ENCODE peak calls at places on chromosomes 3 and 15, in seven cellular contexts. One of them, this sample, is unnamed.

GRCh38 chr3:31613131-31613626 is 80.5 kb downstream of the STT3B start:
- DNase-seq in astrocyte: no peak
- DNase-seq in mesendoderm: no peak
- DNase-seq in HCT116: no peak
- DNase-seq in GM23248: no peak
- DNase-seq in keratinocyte: no peak
- DNase-seq in GM12878: no peak
- DNase-seq in this sample: no peak

GRCh38 chr3:150725548-150725947 is 21.8 kb upstream of the ERICH6 start:
- DNase-seq in astrocyte: no peak
- DNase-seq in mesendoderm: no peak
- DNase-seq in HCT116: no peak
- DNase-seq in GM23248: no peak
- DNase-seq in keratinocyte: no peak
- DNase-seq in GM12878: no peak
- DNase-seq in this sample: no peak

GRCh38 chr3:172082269-172082668 is 42.9 kb downstream of the FNDC3B start:
- DNase-seq in astrocyte: peak; percentile 97
- DNase-seq in mesendoderm: no peak
- DNase-seq in HCT116: no peak
- DNase-seq in GM23248: peak; percentile 98
- DNase-seq in keratinocyte: no peak
- DNase-seq in GM12878: no peak
- DNase-seq in this sample: no peak

GRCh38 chr3:42667096-42667522 is 13.6 kb downstream of the ZBTB47 start:
- DNase-seq in astrocyte: no peak
- DNase-seq in mesendoderm: no peak
- DNase-seq in HCT116: no peak
- DNase-seq in GM23248: no peak
- DNase-seq in keratinocyte: no peak
- DNase-seq in GM12878: no peak
- DNase-seq in this sample: no peak

GRCh38 chr3:127490271-127491023 is 100.1 kb downstream of the TPRA1 start:
- DNase-seq in astrocyte: no peak
- DNase-seq in mesendoderm: no peak
- DNase-seq in HCT116: no peak
- DNase-seq in GM23248: no peak
- DNase-seq in keratinocyte: no peak
- DNase-seq in GM12878: no peak
- DNase-seq in this sample: no peak

GRCh38 chr15:70748281-70748747 is 15.0 kb downstream of the UACA start:
- DNase-seq in astrocyte: no peak
- DNase-seq in mesendoderm: no peak
- DNase-seq in HCT116: no peak
- DNase-seq in GM23248: peak; percentile 71
- DNase-seq in keratinocyte: no peak
- DNase-seq in GM12878: no peak
- DNase-seq in this sample: peak; percentile 74

GRCh38 chr3:4729061-4729973 is 236.2 kb downstream of the ITPR1 start:
- DNase-seq in astrocyte: no peak
- DNase-seq in mesendoderm: no peak
- DNase-seq in HCT116: no peak
- DNase-seq in GM23248: no peak
- DNase-seq in keratinocyte: no peak
- DNase-seq in GM12878: no peak
- DNase-seq in this sample: no peak

GRCh38 chr3:56889131-56889530 is 87.4 kb upstream of the ARHGEF3 start:
- DNase-seq in astrocyte: no peak
- DNase-seq in mesendoderm: no peak
- DNase-seq in HCT116: no peak
- DNase-seq in GM23248: no peak
- DNase-seq in keratinocyte: no peak
- DNase-seq in GM12878: no peak
- DNase-seq in this sample: no peak

GRCh38 chr15:45333550-45333949 is 44.8 kb downstream of the GATM start:
- DNase-seq in astrocyte: peak; percentile 7
- DNase-seq in mesendoderm: no peak
- DNase-seq in HCT116: no peak
- DNase-seq in GM23248: peak; percentile 16
- DNase-seq in keratinocyte: no peak
- DNase-seq in GM12878: no peak
- DNase-seq in this sample: peak; percentile 77

GRCh38 chr15:45328663-45329062 is 49.7 kb downstream of the GATM start:
- DNase-seq in astrocyte: no peak
- DNase-seq in mesendoderm: peak; percentile 70
- DNase-seq in HCT116: no peak
- DNase-seq in GM23248: no peak
- DNase-seq in keratinocyte: no peak
- DNase-seq in GM12878: no peak
- DNase-seq in this sample: no peak

GRCh38 chr15:45332694-45333093 is 45.6 kb downstream of the GATM start:
- DNase-seq in astrocyte: no peak
- DNase-seq in mesendoderm: no peak
- DNase-seq in HCT116: no peak
- DNase-seq in GM23248: no peak
- DNase-seq in keratinocyte: no peak
- DNase-seq in GM12878: no peak
- DNase-seq in this sample: no peak

GRCh38 chr15:45326776-45327175 is 51.6 kb downstream of the GATM start:
- DNase-seq in astrocyte: no peak
- DNase-seq in mesendoderm: peak; percentile 19
- DNase-seq in HCT116: no peak
- DNase-seq in GM23248: no peak
- DNase-seq in keratinocyte: no peak
- DNase-seq in GM12878: no peak
- DNase-seq in this sample: no peak

DNA sequence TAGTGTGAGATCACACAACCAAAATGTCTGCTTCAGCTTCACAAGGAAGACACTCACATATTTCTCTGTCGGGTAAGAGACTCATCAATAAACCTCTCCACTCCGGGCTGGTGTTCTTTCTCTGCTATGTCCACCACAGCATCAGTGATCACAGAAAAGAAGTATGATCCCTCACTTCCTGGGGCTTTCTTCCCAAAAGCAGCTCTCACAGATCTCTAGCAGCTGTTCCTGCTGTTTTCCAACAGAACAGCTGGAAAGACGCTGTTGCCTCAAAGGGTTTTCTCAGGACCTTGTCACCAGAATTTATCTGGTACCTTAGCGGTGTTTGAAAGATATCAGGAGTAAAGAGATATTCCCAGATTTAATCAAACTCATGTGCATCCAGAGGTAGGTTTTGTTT is 46.4 kb downstream of the GATM start:
- DNase-seq in astrocyte: no peak
- DNase-seq in mesendoderm: no peak
- DNase-seq in HCT116: no peak
- DNase-seq in GM23248: no peak
- DNase-seq in keratinocyte: no peak
- DNase-seq in GM12878: no peak
- DNase-seq in this sample: no peak
- H3K9ac ChIP-seq in astrocyte: no peak overlapping the region
- H3K9ac ChIP-seq in mesendoderm: no peak overlapping the region
- H3K9ac ChIP-seq in HCT116: no peak overlapping the region
- H3K9ac ChIP-seq in GM23248: no peak overlapping the region
- H3K9ac ChIP-seq in keratinocyte: no peak overlapping the region
- H3K9ac ChIP-seq in GM12878: no peak overlapping the region
- H3K9ac ChIP-seq in this sample: no peak overlapping the region

GRCh38 chr3:126354776-126355175 is 2.4 kb downstream of the KLF15 start:
- DNase-seq in astrocyte: no peak
- DNase-seq in mesendoderm: no peak
- DNase-seq in HCT116: no peak
- DNase-seq in GM23248: no peak
- DNase-seq in keratinocyte: no peak
- DNase-seq in GM12878: no peak
- DNase-seq in this sample: peak; percentile 66
- H3K4me3 ChIP-seq in astrocyte: no peak overlapping the region
- H3K4me3 ChIP-seq in mesendoderm: no peak overlapping the region
- H3K4me3 ChIP-seq in HCT116: no peak overlapping the region
- H3K4me3 ChIP-seq in GM23248: no peak overlapping the region
- H3K4me3 ChIP-seq in keratinocyte: no peak overlapping the region
- H3K4me3 ChIP-seq in GM12878: no peak overlapping the region
- H3K4me3 ChIP-seq in this sample: peak overlapping the region; percentile 85

DNA sequence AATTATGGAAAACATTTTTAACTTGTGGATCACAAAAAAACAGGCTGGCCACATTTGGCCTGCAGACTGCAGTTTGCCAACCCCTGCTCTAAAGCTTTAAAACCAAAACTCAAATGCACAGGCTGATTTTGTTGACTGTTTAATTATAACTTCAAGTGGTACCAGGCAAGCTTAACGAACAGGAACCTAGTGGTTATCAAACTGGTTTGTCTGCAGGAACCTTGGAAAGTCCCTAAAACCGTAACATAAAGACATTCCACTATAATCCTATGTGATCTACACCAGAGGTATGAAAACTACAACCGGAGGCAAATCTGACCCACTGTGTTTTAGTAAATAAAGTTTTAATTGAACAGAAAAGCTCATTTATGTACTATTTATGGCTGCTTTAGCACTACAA is 52.4 kb downstream of the TBL1XR1 start:
- DNase-seq in astrocyte: no peak
- DNase-seq in mesendoderm: no peak
- DNase-seq in HCT116: no peak
- DNase-seq in GM23248: no peak
- DNase-seq in keratinocyte: no peak
- DNase-seq in GM12878: peak; percentile 62
- DNase-seq in this sample: no peak
- H3K27ac ChIP-seq in astrocyte: no peak overlapping the region
- H3K27ac ChIP-seq in mesendoderm: no peak overlapping the region
- H3K27ac ChIP-seq in HCT116: no peak overlapping the region
- H3K27ac ChIP-seq in GM23248: no peak overlapping the region
- H3K27ac ChIP-seq in keratinocyte: peak overlapping the region; percentile 67
- H3K27ac ChIP-seq in GM12878: peak overlapping the region; percentile 89
- H3K27ac ChIP-seq in this sample: no peak overlapping the region

GRCh38 chr3:186962445-186962844 is 32.1 kb downstream of the ST6GAL1 start:
- DNase-seq in astrocyte: no peak
- DNase-seq in mesendoderm: no peak
- DNase-seq in HCT116: no peak
- DNase-seq in GM23248: no peak
- DNase-seq in keratinocyte: no peak
- DNase-seq in GM12878: no peak
- DNase-seq in this sample: no peak

GRCh38 chr3:186964629-186965028 is 34.3 kb downstream of the ST6GAL1 start:
- DNase-seq in astrocyte: no peak
- DNase-seq in mesendoderm: peak; percentile 83
- DNase-seq in HCT116: no peak
- DNase-seq in GM23248: no peak
- DNase-seq in keratinocyte: no peak
- DNase-seq in GM12878: no peak
- DNase-seq in this sample: no peak

GRCh38 chr3:186963636-186964035 is 33.3 kb downstream of the ST6GAL1 start:
- DNase-seq in astrocyte: no peak
- DNase-seq in mesendoderm: peak; percentile 42
- DNase-seq in HCT116: no peak
- DNase-seq in GM23248: no peak
- DNase-seq in keratinocyte: no peak
- DNase-seq in GM12878: no peak
- DNase-seq in this sample: no peak

GRCh38 chr3:186965141-186965879 is 35.0 kb downstream of the ST6GAL1 start:
- DNase-seq in astrocyte: no peak
- DNase-seq in mesendoderm: peak; percentile 88
- DNase-seq in HCT116: no peak
- DNase-seq in GM23248: no peak
- DNase-seq in keratinocyte: no peak
- DNase-seq in GM12878: peak; percentile 43
- DNase-seq in this sample: no peak

GRCh38 chr3:186964071-186964470 is 33.7 kb downstream of the ST6GAL1 start:
- DNase-seq in astrocyte: no peak
- DNase-seq in mesendoderm: peak; percentile 42
- DNase-seq in HCT116: no peak
- DNase-seq in GM23248: no peak
- DNase-seq in keratinocyte: no peak
- DNase-seq in GM12878: no peak
- DNase-seq in this sample: no peak
- H3K9ac ChIP-seq in astrocyte: no peak overlapping the region
- H3K9ac ChIP-seq in mesendoderm: peak overlapping the region; percentile 44
- H3K9ac ChIP-seq in HCT116: no peak overlapping the region
- H3K9ac ChIP-seq in GM23248: no peak overlapping the region
- H3K9ac ChIP-seq in keratinocyte: no peak overlapping the region
- H3K9ac ChIP-seq in GM12878: no peak overlapping the region
- H3K9ac ChIP-seq in this sample: no peak overlapping the region

GRCh38 chr15:62165029-62165792 is at the start of gene C2CD4B:
- DNase-seq in astrocyte: no peak
- DNase-seq in mesendoderm: peak; percentile 73
- DNase-seq in HCT116: no peak
- DNase-seq in GM23248: peak; percentile 7
- DNase-seq in keratinocyte: no peak
- DNase-seq in GM12878: no peak
- DNase-seq in this sample: peak; percentile 91

GRCh38 chr15:62164500-62165028 is 521 bp downstream of the C2CD4B start:
- DNase-seq in astrocyte: no peak
- DNase-seq in mesendoderm: peak; percentile 53
- DNase-seq in HCT116: no peak
- DNase-seq in GM23248: peak; percentile 23
- DNase-seq in keratinocyte: no peak
- DNase-seq in GM12878: no peak
- DNase-seq in this sample: peak; percentile 81

GRCh38 chr15:62163847-62164499 is 1.1 kb downstream of the C2CD4B start:
- DNase-seq in astrocyte: no peak
- DNase-seq in mesendoderm: peak; percentile 46
- DNase-seq in HCT116: no peak
- DNase-seq in GM23248: peak; percentile 20
- DNase-seq in keratinocyte: no peak
- DNase-seq in GM12878: no peak
- DNase-seq in this sample: peak; percentile 75

GRCh38 chr15:62163397-62163796 is 1.7 kb downstream of the C2CD4B start:
- DNase-seq in astrocyte: no peak
- DNase-seq in mesendoderm: no peak
- DNase-seq in HCT116: no peak
- DNase-seq in GM23248: no peak
- DNase-seq in keratinocyte: no peak
- DNase-seq in GM12878: no peak
- DNase-seq in this sample: no peak

DNA sequence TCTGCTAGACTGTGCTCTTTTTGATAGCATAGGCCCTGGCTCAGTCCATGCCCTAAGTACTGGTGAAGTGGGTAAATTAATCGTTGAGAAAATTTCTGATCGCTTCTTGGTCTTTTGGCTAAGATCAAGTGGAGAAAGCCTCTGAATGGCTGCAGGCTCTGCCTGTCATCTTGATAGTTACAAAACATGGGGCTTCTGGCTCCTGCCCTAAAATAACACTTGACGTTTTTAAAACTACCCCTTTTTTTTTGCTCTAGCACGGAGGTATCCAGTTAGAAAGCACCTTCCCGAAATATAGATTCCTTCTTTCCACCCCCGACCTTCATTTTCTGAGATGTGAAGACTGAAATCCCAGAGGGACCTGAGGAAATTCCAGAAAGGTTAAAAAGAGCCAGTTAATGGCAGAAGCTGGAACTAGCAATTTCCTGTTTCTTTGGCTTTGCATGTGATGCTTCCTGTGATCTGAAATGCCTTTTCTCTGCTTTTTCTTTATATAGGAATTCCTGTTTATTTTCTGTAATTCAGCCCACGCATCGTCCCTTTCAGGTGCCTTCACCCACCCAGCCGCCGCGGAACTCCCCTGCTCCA is 802 bp upstream of the C2CD4B start:
- DNase-seq in astrocyte: no peak
- DNase-seq in mesendoderm: peak; percentile 5
- DNase-seq in HCT116: no peak
- DNase-seq in GM23248: no peak
- DNase-seq in keratinocyte: no peak
- DNase-seq in GM12878: no peak
- DNase-seq in this sample: no peak
- H3K4me3 ChIP-seq in astrocyte: no peak overlapping the region
- H3K4me3 ChIP-seq in mesendoderm: no peak overlapping the region
- H3K4me3 ChIP-seq in HCT116: no peak overlapping the region
- H3K4me3 ChIP-seq in GM23248: no peak overlapping the region
- H3K4me3 ChIP-seq in keratinocyte: no peak overlapping the region
- H3K4me3 ChIP-seq in GM12878: no peak overlapping the region
- H3K4me3 ChIP-seq in this sample: no peak overlapping the region

This sample was measured in kidney.